ENCODE peak calls at places on chromosomes 6 and 20, in eight cellular contexts. X, Z, S, H, E, L, G and P are unnamed samples.

GRCh38 chr6:52543729-52544324 is 33.0 kb downstream of the TRAM2 start:
- DNase-seq in X (no peak), G (no peak), E (no peak), L (no peak), H (no peak), Z (no peak), S (no peak), P (no peak)

GRCh38 chr6:33252758-33253157 is 18.9 kb downstream of the VPS52 start:
- DNase-seq in G (no peak), Z (no peak), E (no peak), L (no peak), S (no peak), H (no peak), X (no peak), P (no peak)

GRCh38 chr6:7730852-7731251 is 5.0 kb downstream of the BMP6 start:
- DNase-seq in E (no peak), Z (no peak), S (no peak), G (no peak), L (no peak), X (no peak), H (peak; percentile 45), P (no peak)

GRCh38 chr6:152634773-152635172 is 2.4 kb downstream of the SYNE1 start:
- DNase-seq in S (no peak), X (peak; percentile 73), Z (no peak), H (no peak), L (no peak), E (no peak), G (no peak), P (no peak)

GRCh38 chr6:134166529-134167221 is 114.3 kb upstream of the SLC2A12 start:
- DNase-seq in H (no peak), S (no peak), X (no peak), G (no peak), E (no peak), L (no peak), Z (no peak), P (no peak)

GRCh38 chr20:17542993-17543412 is 11.8 kb upstream of the BFSP1 start:
- DNase-seq in L (no peak), X (no peak), S (no peak), H (no peak), G (no peak), E (no peak), Z (no peak), P (no peak)

GRCh38 chr6:160337301-160337700 is 10.9 kb upstream of the SLC22A3 start:
- DNase-seq in E (no peak), S (no peak), H (no peak), X (no peak), L (no peak), G (no peak), Z (no peak), P (no peak)

GRCh38 chr6:122042851-122043250 is 356.6 kb upstream of the HSF2 start:
- DNase-seq in Z (no peak), S (peak; percentile 41), X (no peak), H (no peak), L (no peak), E (no peak), G (no peak), P (no peak)

GRCh38 chr6:36623547-36624459 is 29.6 kb downstream of the SRSF3 start:
- DNase-seq in G (peak; percentile 89), X (peak; percentile 88), H (peak; percentile 56), S (peak; percentile 91), Z (peak; percentile 83), E (peak; percentile 94), L (peak; percentile 80), P (peak; percentile 73)

GRCh38 chr6:125950293-125950692 is 6.3 kb upstream of the HINT3 start:
- DNase-seq in H (no peak), G (no peak), E (no peak), S (no peak), L (peak; percentile 10), Z (no peak), X (no peak), P (no peak)

GRCh38 chr6:73523434-73524123 is 2.7 kb upstream of the EEF1A1 start:
- DNase-seq in Z (no peak), E (peak; percentile 73), L (no peak), X (peak; percentile 93), G (peak; percentile 78), S (peak; percentile 59), H (no peak), P (no peak)

GRCh38 chr20:45545754-45546453 is 1.3 kb downstream of the EPPIN start:
- DNase-seq in S (no peak), E (no peak), Z (peak; percentile 10), H (peak; percentile 1), X (no peak), L (peak; percentile 70), G (no peak), P (no peak)

GRCh38 chr6:46734867-46735719 is at the start of gene PLA2G7:
- DNase-seq in Z (peak; percentile 35), E (peak; percentile 65), S (peak; percentile 17), X (peak; percentile 81), H (no peak), L (peak; percentile 74), G (no peak), P (no peak)

GRCh38 chr6:19452495-19452894 is 384.7 kb upstream of the ID4 start:
- DNase-seq in G (no peak), S (no peak), H (no peak), L (peak; percentile 63), E (no peak), X (no peak), Z (no peak), P (no peak)

GRCh38 chr6:24935753-24936152 is at the start of gene RIPOR2:
- DNase-seq in X (peak; percentile 88), E (no peak), L (peak; percentile 67), G (peak; percentile 46), Z (no peak), H (no peak), S (no peak), P (no peak)

GRCh38 chr6:146594495-146594894 is 4.3 kb upstream of the ADGB start:
- DNase-seq in S (no peak), X (no peak), L (no peak), Z (no peak), G (no peak), E (no peak), H (no peak), P (no peak)

GRCh38 chr6:106177786-106178185 is 91.7 kb downstream of the PRDM1 start:
- DNase-seq in G (no peak), Z (no peak), H (no peak), L (no peak), X (no peak), E (no peak), S (no peak), P (no peak)

GRCh38 chr20:60095456-60095855 is 137.2 kb downstream of the CDH26 start:
- DNase-seq in G (no peak), E (no peak), X (no peak), L (no peak), S (no peak), H (no peak), Z (no peak), P (no peak)

GRCh38 chr6:31719001-31719400 is 2.5 kb downstream of the LY6G6C start:
- DNase-seq in E (no peak), L (no peak), Z (no peak), S (no peak), G (no peak), H (no peak), X (no peak), P (no peak)

GRCh38 chr20:38471987-38472512 is 593 bp upstream of the RALGAPB start:
- DNase-seq in Z (no peak), E (no peak), H (no peak), S (no peak), G (no peak), X (no peak), L (no peak), P (no peak)

GRCh38 chr20:38477747-38478146 is 5.1 kb downstream of the RALGAPB start:
- DNase-seq in S (no peak), E (no peak), X (no peak), Z (no peak), G (no peak), H (no peak), L (no peak), P (no peak)

GRCh38 chr20:38473353-38473795 is 731 bp downstream of the RALGAPB start:
- DNase-seq in H (no peak), L (peak; percentile 11), G (no peak), S (no peak), E (no peak), Z (no peak), X (no peak), P (no peak)

GRCh38 chr20:38471245-38471644 is 1.4 kb upstream of the RALGAPB start:
- DNase-seq in G (no peak), L (no peak), Z (no peak), E (no peak), X (no peak), H (no peak), S (no peak), P (no peak)

GRCh38 chr20:38472513-38473352 is at the start of gene RALGAPB:
- DNase-seq in X (peak; percentile 100), G (peak; percentile 99), S (peak; percentile 99), H (peak; percentile 94), L (peak; percentile 100), E (peak; percentile 99), Z (peak; percentile 96), P (peak; percentile 96)
- H3K27ac ChIP-seq in X (peak within 1 kb of the TSS; percentile 91), G (peak within 1 kb of the TSS; percentile 97), S (peak within 1 kb of the TSS; percentile 84), H (peak within 1 kb of the TSS; percentile 61), L (peak within 1 kb of the TSS; percentile 77), E (peak within 1 kb of the TSS; percentile 95), Z (peak within 1 kb of the TSS; percentile 65), P (peak within 1 kb of the TSS; percentile 93)

GRCh38 chr6:149468179-149468578 is 16.6 kb downstream of the ZC3H12D start:
- DNase-seq in X (no peak), E (no peak), L (no peak), S (no peak), Z (no peak), H (no peak), G (no peak), P (no peak)
- H3K4me3 ChIP-seq in X (no peak overlapping the region), E (no peak overlapping the region), L (no peak overlapping the region), S (no peak overlapping the region), Z (no peak overlapping the region), H (no peak overlapping the region), G (no peak overlapping the region), P (no peak overlapping the region)

GRCh38 chr6:168609026-168609685 is 168.2 kb downstream of the SMOC2 start:
- DNase-seq in E (no peak), G (no peak), S (no peak), H (no peak), L (no peak), Z (no peak), X (no peak), P (no peak)
- H3K27ac ChIP-seq in E (no peak overlapping the region), G (no peak overlapping the region), S (peak overlapping the region; percentile 82), H (no peak overlapping the region), L (no peak overlapping the region), Z (no peak overlapping the region), X (no peak overlapping the region), P (no peak overlapping the region)

GRCh38 chr6:27019651-27020552 is 227.6 kb upstream of the PRSS16 start:
- DNase-seq in E (peak; percentile 91), H (peak; percentile 81), Z (peak; percentile 87), S (peak; percentile 85), X (peak; percentile 89), G (peak; percentile 89), L (peak; percentile 89), P (peak; percentile 62)

GRCh38 chr6:27023664-27024063 is 223.8 kb upstream of the PRSS16 start:
- DNase-seq in E (no peak), S (no peak), G (no peak), X (no peak), H (no peak), L (no peak), Z (no peak), P (no peak)

GRCh38 chr6:27025351-27025750 is 222.2 kb upstream of the PRSS16 start:
- DNase-seq in S (no peak), H (no peak), G (no peak), X (no peak), L (no peak), Z (no peak), E (no peak), P (no peak)

GRCh38 chr6:27016689-27017088 is 230.8 kb upstream of the PRSS16 start:
- DNase-seq in E (no peak), G (no peak), X (no peak), H (no peak), Z (no peak), S (no peak), L (no peak), P (no peak)

GRCh38 chr6:27020553-27020880 is 227.0 kb upstream of the PRSS16 start:
- DNase-seq in H (no peak), L (no peak), X (no peak), S (no peak), E (no peak), Z (no peak), G (no peak), P (no peak)
- H3K4me3 ChIP-seq in H (peak overlapping the region; percentile 80), L (peak overlapping the region; percentile 65), X (peak overlapping the region; percentile 45), S (peak overlapping the region; percentile 68), E (peak overlapping the region; percentile 90), Z (peak overlapping the region; percentile 85), G (peak overlapping the region; percentile 54), P (peak overlapping the region; percentile 95)